ENCODE peak calls at places on chromosomes 11 and 22, in six cellular contexts. X, D, L, M, B and U are unnamed samples. For H3K27me3 and H3K36me3, the result is how much of the 10 kb centered on the place peaks cover.

GRCh38 chr11:66107600-66108151 is 37.6 kb downstream of the PACS1 start:
- DNase-seq in B (no peak), M (no peak), D (no peak), X (no peak), L (no peak), U (no peak)

GRCh38 chr11:105073486-105074200 is 28.5 kb upstream of the CARD16 start:
- DNase-seq in B (no peak), X (no peak), L (no peak), M (no peak), D (no peak), U (no peak)

GRCh38 chr11:46889689-46890475 is 28.5 kb downstream of the LRP4 start:
- DNase-seq in D (peak), M (peak), L (peak), X (peak), B (peak), U (peak)

GRCh38 chr11:101974255-101974654 is 57.9 kb upstream of the ANGPTL5 start:
- DNase-seq in D (no peak), L (no peak), B (no peak), X (no peak), M (no peak), U (no peak)

GRCh38 chr22:22033803-22034468 is 51.3 kb upstream of the TOP3B start:
- DNase-seq in L (no peak), M (no peak), X (no peak), D (no peak), B (no peak), U (no peak)

GRCh38 chr22:37460684-37461083 is 25.5 kb downstream of the MFNG start:
- DNase-seq in L (no peak), X (no peak), D (no peak), M (no peak), B (no peak), U (no peak)

GRCh38 chr22:47175151-47175760 is 412.8 kb downstream of the TBC1D22A start:
- DNase-seq in M (peak), L (no peak), B (no peak), D (no peak), X (no peak), U (no peak)

GRCh38 chr11:62140302-62141110 is 16.7 kb downstream of the INCENP start:
- DNase-seq in L (no peak), X (no peak), B (no peak), D (no peak), M (peak), U (no peak)

GRCh38 chr22:21101877-21102638 is 56.3 kb downstream of the LRRC74B start:
- DNase-seq in L (no peak), D (no peak), X (no peak), B (no peak), M (no peak), U (no peak)

GRCh38 chr22:27029584-27030130 is 372.3 kb downstream of the MIAT start:
- DNase-seq in X (no peak), M (no peak), L (no peak), B (no peak), D (no peak), U (peak)

GRCh38 chr11:70517996-70518907 is 119.9 kb downstream of the CTTN start:
- DNase-seq in B (no peak), L (no peak), M (peak), D (no peak), X (no peak), U (no peak)

GRCh38 chr22:44462246-44463015 is 35.6 kb downstream of the RTL6 start:
- DNase-seq in D (no peak), X (no peak), B (no peak), L (no peak), M (peak), U (peak)

GRCh38 chr11:94295534-94295933 is 8.8 kb upstream of the IZUMO1R start:
- DNase-seq in D (no peak), X (no peak), B (no peak), M (no peak), L (no peak), U (no peak)

GRCh38 chr22:42994917-42995562 is 19.9 kb downstream of the PACSIN2 start:
- DNase-seq in M (peak), X (no peak), L (no peak), D (peak), B (no peak), U (no peak)

GRCh38 chr11:68412593-68413475 is 47.7 kb upstream of the PPP6R3 start:
- DNase-seq in M (peak), X (no peak), L (no peak), B (no peak), D (no peak), U (no peak)

GRCh38 chr22:35688913-35689675 is 28.6 kb upstream of the APOL5 start:
- DNase-seq in B (no peak), X (no peak), D (no peak), M (no peak), L (no peak), U (no peak)

GRCh38 chr22:45586651-45587405 is 84.1 kb downstream of the FBLN1 start:
- DNase-seq in B (no peak), M (peak), L (no peak), X (no peak), D (no peak), U (no peak)

GRCh38 chr11:128697645-128698174 is 3.8 kb downstream of the FLI1 start:
- DNase-seq in D (no peak), X (no peak), M (no peak), B (no peak), L (no peak), U (no peak)

GRCh38 chr11:123111465-123111864 is 49.5 kb upstream of the HSPA8 start:
- DNase-seq in X (peak), M (peak), D (no peak), L (peak), B (peak), U (peak)

GRCh38 chr11:70109903-70110302 is 31.8 kb downstream of the ANO1 start:
- DNase-seq in X (no peak), M (no peak), L (no peak), B (no peak), D (no peak), U (no peak)

GRCh38 chr11:114124601-114125144 is 65.2 kb downstream of the ZBTB16 start:
- DNase-seq in B (no peak), L (no peak), X (no peak), M (no peak), D (no peak), U (no peak)

GRCh38 chr11:79794484-79795393 is 353.9 kb upstream of the TENM4 start:
- DNase-seq in X (no peak), M (no peak), D (no peak), B (no peak), L (no peak), U (peak)

GRCh38 chr11:75969626-75970308 is 154.8 kb downstream of the UVRAG start:
- DNase-seq in D (no peak), B (no peak), M (peak), L (no peak), X (no peak), U (no peak)

GRCh38 chr11:44848203-44848962 is 102.3 kb downstream of the TP53I11 start:
- DNase-seq in B (no peak), X (peak), D (no peak), M (no peak), L (no peak), U (no peak)

GRCh38 chr11:129960216-129961214 is 42.1 kb downstream of the PRDM10 start:
- DNase-seq in X (no peak), B (no peak), D (no peak), L (peak), M (peak), U (no peak)

GRCh38 chr11:57134284-57134683 is 47.5 kb upstream of the LRRC55 start:
- DNase-seq in B (no peak), M (no peak), L (no peak), D (no peak), X (no peak), U (no peak)

GRCh38 chr11:76587810-76588454 is 82.6 kb downstream of the LRRC32 start:
- DNase-seq in L (no peak), X (no peak), B (no peak), M (peak), D (no peak), U (peak)

GRCh38 chr11:119691701-119692546 is 37.1 kb downstream of the NECTIN1 start:
- DNase-seq in D (no peak), B (no peak), L (no peak), X (no peak), M (no peak), U (no peak)

GRCh38 chr11:123719452-123719851 is 22.0 kb downstream of the ZNF202 start:
- DNase-seq in L (no peak), X (no peak), M (peak), B (no peak), D (no peak), U (no peak)

GRCh38 chr22:22058649-22059475 is 76.3 kb upstream of the TOP3B start:
- DNase-seq in L (no peak), X (no peak), M (no peak), B (no peak), D (no peak), U (no peak)

GRCh38 chr22:39800790-39801540 is 92.6 kb downstream of the ENTHD1 start:
- DNase-seq in M (no peak), L (no peak), B (no peak), D (no peak), X (no peak), U (no peak)

GRCh38 chr11:1304376-1304775 is 5.1 kb downstream of the TOLLIP start:
- DNase-seq in D (no peak), B (no peak), M (peak), X (no peak), L (no peak), U (peak)

GRCh38 chr11:2215230-2215560 is 43.6 kb upstream of the TH start:
- DNase-seq in B (no peak), L (no peak), M (peak), D (no peak), X (no peak), U (no peak)

GRCh38 chr22:37098976-37099577 is 10.4 kb downstream of the TMPRSS6 start:
- DNase-seq in X (no peak), B (no peak), L (no peak), M (no peak), D (no peak), U (peak)

GRCh38 chr11:41716862-41717261 is 257.4 kb upstream of the LRRC4C start:
- DNase-seq in X (no peak), D (no peak), B (no peak), L (no peak), M (no peak), U (no peak)

GRCh38 chr11:94148189-94148588 is 19.5 kb downstream of the PANX1 start:
- DNase-seq in X (no peak), L (no peak), B (no peak), D (no peak), M (no peak), U (no peak)

GRCh38 chr22:39188809-39189208 is 36.3 kb upstream of the CBX7 start:
- DNase-seq in D (no peak), M (no peak), B (no peak), L (no peak), X (no peak), U (no peak)

GRCh38 chr11:42536961-42537360 is 774.8 kb upstream of the API5 start:
- DNase-seq in X (no peak), D (no peak), B (no peak), M (no peak), L (no peak), U (no peak)

GRCh38 chr11:8016396-8016949 is 29.3 kb downstream of the EIF3F start:
- DNase-seq in D (no peak), M (no peak), L (no peak), X (no peak), B (no peak), U (peak)

GRCh38 chr11:8017071-8017470 is 29.9 kb downstream of the EIF3F start:
- DNase-seq in X (no peak), B (no peak), L (no peak), D (no peak), M (no peak), U (no peak)

GRCh38 chr11:8019671-8020597 is 32.8 kb downstream of the EIF3F start:
- DNase-seq in X (no peak), L (no peak), B (peak), M (peak), D (no peak), U (peak)

GRCh38 chr11:8017894-8018741 is 31.0 kb downstream of the EIF3F start:
- DNase-seq in B (no peak), X (no peak), D (no peak), M (peak), L (no peak), U (peak)

DNA sequence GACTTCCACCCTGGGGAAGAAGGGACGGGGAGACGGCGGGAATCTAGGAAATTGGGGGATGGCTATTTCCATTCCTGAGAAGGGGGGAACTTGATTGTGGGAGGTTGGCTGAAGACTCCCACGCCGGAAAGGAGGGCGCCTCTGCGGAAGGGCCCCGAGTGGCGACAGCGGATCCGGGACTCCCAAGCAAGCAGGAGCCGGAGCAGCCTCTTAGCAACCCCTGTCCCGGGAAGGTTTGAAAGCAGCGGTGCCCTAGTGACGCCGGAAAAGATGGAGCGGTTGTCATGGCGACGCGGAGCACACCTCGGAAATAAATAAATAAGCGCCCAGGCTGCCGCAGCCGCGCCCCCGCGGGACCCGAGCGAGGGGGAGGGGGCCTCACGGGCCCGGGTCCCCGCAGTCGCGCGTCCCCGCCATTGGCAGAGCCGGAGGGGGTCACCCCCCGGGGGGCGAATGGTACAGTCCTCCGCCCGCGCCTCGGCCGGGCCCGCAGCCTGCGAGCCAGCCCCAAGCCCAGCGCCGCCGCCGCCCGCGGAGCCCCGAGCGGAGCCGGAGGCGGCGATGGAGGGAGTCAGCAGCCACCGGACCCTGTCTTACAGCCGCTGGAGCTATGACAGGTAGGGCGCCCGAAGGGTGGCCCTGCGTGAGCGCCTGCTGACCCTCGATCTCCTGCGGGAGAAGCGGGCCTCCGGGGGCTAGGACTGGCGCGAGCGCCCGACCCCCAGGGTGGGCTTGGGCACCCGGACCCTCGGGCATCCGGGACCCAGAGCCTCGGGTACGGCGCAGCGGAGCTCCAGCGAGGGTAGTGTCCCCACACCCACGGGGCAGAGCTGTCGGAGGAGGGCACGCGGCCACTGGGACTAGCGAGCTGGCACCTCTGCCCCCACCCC is 31.9 kb downstream of the EIF3F start:
- DNase-seq in X (peak), M (peak), B (peak), D (peak), L (no peak), U (peak)
- H3K27me3 ChIP-seq in X (half or more), M (under half), B (under half), D (under half), L (under half), U (under half)

DNA sequence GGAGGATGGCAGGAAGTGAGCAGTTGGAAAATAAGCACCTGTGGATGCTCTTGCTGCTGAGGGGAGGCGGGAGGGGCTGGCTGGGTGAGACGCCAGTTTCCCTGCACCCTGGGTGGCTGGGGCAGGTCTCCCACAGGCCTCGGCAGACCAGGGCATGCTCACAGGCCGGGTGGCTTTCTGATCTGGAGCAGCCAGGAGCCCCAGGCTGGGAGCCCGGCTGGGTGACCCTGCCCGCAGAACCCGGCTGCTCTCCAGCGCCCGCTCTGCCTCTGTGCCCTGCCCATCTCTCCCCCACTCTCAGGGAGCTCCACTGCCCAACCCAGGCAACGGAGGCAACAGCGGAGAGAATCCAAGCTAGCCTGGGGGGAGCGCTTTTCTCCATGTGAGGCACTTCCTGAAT is 24.6 kb downstream of the DCPS start:
- DNase-seq in B (no peak), M (no peak), L (no peak), X (no peak), D (no peak), U (peak)
- H3K4me3 ChIP-seq in B (no peak), M (no peak), L (no peak), X (no peak), D (no peak), U (no peak)

DNA sequence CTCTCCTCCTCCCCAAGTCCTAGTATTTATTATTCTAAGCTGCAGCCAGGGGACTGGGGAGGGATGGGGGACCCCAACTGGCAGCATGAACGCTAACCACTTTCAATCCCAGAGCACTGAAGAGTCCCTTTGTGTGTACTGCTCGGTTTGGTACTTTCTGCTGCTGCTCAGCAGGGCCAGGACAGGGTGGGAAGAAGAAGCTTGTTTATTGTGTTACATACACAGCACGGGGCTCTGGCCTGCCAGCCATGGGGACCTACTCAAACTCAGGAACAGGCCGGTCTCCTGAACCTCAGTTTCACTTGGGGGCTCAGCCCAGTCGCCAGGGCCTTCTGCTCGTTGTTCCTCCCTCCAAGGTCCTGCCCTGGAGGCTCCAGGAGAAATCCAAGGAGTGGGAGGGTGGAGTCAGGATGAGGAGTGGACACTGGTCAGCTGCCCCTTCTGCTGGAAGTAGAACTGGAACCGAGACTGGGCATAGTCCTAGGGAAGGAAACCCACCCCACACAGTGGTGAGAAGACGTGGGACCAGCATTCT is 616 bp upstream of the CPT1B start:
- DNase-seq in B (no peak), X (no peak), M (no peak), D (no peak), L (no peak), U (peak)
- H3K36me3 ChIP-seq in B (under half), X (under half), M (under half), D (under half), L (under half), U (under half)

DNA sequence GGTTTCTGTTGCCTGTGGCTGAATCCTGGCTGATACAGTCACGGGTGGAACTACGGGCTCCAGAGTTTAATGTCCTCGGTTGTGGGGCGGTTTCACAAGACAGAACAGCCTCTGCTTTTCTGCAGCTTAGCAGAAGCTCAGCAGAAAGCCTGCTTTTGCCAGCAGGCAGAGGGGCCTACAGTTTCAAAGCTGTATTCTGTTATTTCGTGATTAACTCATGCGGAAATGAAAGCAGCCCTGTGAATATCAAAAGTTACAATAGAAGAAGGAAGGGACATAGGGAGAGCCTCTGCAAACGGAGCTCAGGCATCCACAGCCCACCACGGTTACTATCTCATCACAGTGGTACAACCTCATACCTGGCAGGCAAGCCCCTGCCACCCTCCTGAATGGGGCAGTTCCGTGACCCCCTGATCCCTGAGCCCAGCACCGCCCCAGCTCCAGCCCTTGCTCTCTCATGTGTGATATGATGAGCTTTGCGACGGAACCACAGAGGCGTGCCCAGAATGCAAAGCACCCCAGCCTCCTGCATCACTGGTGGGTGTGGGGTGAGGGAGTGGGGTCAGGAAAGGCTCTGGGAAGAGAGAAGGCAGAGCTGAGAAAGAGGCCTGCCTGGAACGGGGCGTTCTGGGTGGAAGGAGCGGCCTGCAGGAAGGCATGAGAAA is 360.6 kb downstream of the BRD1 start:
- DNase-seq in M (peak), D (no peak), L (no peak), X (no peak), B (no peak), U (peak)
- H3K27me3 ChIP-seq in M (under half), D (under half), L (under half), X (under half), B (under half), U (under half)

DNA sequence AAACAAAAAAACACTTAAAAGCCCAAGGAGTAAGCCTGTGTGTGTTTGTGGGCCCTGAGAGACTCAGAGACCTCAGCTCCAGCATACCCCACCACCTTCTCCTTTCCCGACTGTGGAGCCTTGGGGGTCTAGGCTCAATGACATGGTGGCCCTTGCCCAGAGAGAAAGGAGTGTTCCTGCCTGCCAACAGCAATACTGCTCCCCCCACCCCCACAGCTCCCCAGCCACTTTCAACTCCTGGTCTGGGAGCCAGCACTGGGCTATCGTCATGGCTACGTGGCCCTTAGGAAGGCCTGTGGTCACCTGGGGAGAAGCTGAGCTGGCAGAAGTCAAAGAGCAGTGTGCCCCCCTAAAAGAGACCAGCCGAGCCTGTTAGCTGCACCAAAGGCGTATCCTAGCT is 2.6 kb downstream of the PPP1R14B start:
- DNase-seq in D (no peak), X (no peak), B (no peak), L (no peak), M (peak), U (no peak)
- H3K4me3 ChIP-seq in D (no peak), X (no peak), B (no peak), L (no peak), M (no peak), U (no peak)